ENCODE peak calls at places on chromosome 4, in four cellular contexts. X, R, V and E are unnamed samples.
A peak's percentile ranks its signal among the peaks of the same experiment; 100 is the strongest.

GRCh38 chr4:55175779-55176231 is 50.4 kb upstream of the KDR start:
- DNase-seq in X (no peak), R (no peak), V (no peak), E (no peak)

GRCh38 chr4:21862917-21863316 is 85.7 kb downstream of the KCNIP4 start:
- DNase-seq in X (no peak), R (no peak), V (no peak), E (no peak)

GRCh38 chr4:168220893-168221292 is 97.7 kb downstream of the DDX60 start:
- DNase-seq in X (no peak), R (no peak), V (no peak), E (no peak)

GRCh38 chr4:52657630-52658501 is 1.2 kb downstream of the USP46 start:
- DNase-seq in X (peak; percentile 45), R (no peak), V (peak; percentile 48), E (no peak)

GRCh38 chr4:10534820-10535219 is 77.6 kb upstream of the ZNF518B start:
- DNase-seq in X (no peak), R (no peak), V (no peak), E (no peak)

GRCh38 chr4:44157611-44158277 is 290.9 kb downstream of the KCTD8 start:
- DNase-seq in X (no peak), R (no peak), V (no peak), E (no peak)

GRCh38 chr4:126247409-126247808 is 932.7 kb downstream of the FAT4 start:
- DNase-seq in X (no peak), R (no peak), V (no peak), E (no peak)

GRCh38 chr4:78764498-78764961 is 11.6 kb upstream of the BMP2K start:
- DNase-seq in X (no peak), R (no peak), V (no peak), E (no peak)

GRCh38 chr4:154738426-154738825 is 5.4 kb upstream of the LRAT start:
- DNase-seq in X (no peak), R (no peak), V (no peak), E (no peak)

GRCh38 chr4:41832961-41833360 is 84.4 kb upstream of the PHOX2B start:
- DNase-seq in X (no peak), R (no peak), V (no peak), E (no peak)

GRCh38 chr4:179164642-179165338 is 1722.6 kb upstream of the AGA start:
- DNase-seq in X (no peak), R (no peak), V (no peak), E (no peak)

GRCh38 chr4:36206012-36206411 is 38.3 kb downstream of the ARAP2 start:
- DNase-seq in X (peak; percentile 3), R (no peak), V (no peak), E (no peak)

GRCh38 chr4:88828846-88829245 is 131.2 kb upstream of the NAP1L5 start:
- DNase-seq in X (no peak), R (no peak), V (no peak), E (no peak)

GRCh38 chr4:6125103-6125651 is 75.2 kb downstream of the JAKMIP1 start:
- DNase-seq in X (no peak), R (no peak), V (no peak), E (no peak)

GRCh38 chr4:14428125-14428524 is 574.2 kb upstream of the CPEB2 start:
- DNase-seq in X (no peak), R (no peak), V (no peak), E (no peak)

GRCh38 chr4:25448379-25449109 is 71.5 kb downstream of the ANAPC4 start:
- DNase-seq in X (no peak), R (no peak), V (no peak), E (no peak)

DNA sequence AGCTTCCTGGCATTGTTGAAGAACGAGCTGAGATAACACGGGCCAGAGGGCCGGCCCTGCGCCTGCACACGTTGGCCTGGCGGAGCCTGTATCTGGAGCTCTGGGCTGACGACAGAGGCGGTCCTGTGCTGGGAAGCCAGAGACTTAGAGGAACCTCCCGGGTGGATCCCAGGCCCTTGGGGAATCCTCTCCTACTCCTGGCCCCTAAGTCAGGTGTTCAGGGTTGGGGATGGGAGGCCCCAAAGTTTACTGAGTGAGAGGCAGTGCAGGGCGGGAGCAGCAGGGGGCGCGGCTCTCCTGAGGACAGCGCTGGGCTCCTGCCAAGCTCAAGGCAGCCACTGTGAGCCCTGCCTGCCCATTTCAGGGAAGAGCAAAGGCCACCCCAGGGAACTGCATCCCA is 2.5 kb upstream of the HTRA3 start:
- DNase-seq in X (peak; percentile 73), R (peak; percentile 68), V (peak; percentile 88), E (no peak)
- H3K4me1 ChIP-seq in X (peaks cover 29% of the 10 kb centered on the region), R (no peaks in the 10 kb centered on the region), V (peaks cover 18% of the 10 kb centered on the region), E (no peaks in the 10 kb centered on the region)

DNA sequence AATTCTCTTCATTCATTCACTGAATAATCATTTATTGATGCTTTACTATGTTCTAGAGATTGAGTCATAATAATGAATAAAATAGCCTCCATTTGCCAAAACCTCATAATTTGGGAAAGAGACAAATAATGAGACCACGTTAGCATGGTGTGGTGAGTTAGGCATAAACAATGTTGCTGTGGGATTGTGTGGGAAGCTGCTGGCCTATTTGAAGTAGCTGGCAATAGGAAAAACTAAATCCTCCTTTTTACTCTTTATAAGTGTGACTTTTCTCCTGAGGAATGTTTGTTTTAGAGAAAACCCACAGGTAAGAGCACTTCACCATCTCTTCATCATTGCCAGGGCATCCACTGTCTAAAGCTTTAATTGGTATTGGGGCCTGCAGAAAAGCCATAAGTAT is 95.3 kb downstream of the AREG start:
- DNase-seq in X (no peak), R (no peak), V (no peak), E (no peak)
- H3K4me3 ChIP-seq in X (no peak overlapping the region), R (no peak overlapping the region), V (no peak overlapping the region), E (no peak overlapping the region)

DNA sequence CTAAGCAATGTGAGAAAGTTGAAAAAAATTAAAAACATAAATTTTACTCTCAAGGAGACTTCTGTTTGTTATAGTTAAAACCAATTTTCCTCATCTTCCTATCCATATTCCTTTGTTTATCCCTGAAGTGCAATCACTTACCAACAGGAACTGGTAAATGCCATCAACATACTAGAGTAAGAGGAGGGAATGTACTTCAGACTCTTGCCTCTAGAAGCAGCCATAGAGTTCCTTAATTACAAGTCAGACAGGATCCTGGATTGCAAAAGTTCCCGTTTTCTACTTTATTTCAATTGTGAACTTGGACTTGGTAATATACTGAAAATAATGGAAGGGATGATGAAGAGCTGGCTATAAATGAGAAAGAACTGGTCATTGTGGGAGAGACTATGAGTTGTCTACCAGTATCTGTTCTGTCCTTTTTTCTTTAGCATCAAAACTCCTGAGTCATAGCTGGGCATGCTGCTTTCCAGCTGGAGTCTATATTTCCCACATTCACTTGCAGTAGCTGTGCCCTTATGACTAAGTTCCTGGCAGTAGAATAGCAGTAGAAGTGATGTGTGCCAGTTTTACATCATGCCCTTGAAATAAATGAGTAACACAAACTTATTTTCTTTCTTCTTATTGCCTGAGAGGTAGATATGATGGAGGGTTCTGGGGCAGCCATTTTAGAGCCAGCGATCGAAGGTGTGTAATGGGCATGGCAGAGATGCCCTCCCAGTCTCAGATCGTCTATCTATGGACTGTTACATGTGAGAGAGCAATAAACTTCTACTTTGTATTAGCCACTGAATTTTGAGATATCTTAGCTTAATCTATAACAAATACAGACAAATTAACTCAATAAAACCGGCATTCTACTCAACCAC is 26.8 kb upstream of the SPARCL1 start:
- DNase-seq in X (no peak), R (no peak), V (no peak), E (no peak)
- H3K27ac ChIP-seq in X (no peak overlapping the region), R (no peak overlapping the region), V (no peak overlapping the region), E (no peak overlapping the region)

DNA sequence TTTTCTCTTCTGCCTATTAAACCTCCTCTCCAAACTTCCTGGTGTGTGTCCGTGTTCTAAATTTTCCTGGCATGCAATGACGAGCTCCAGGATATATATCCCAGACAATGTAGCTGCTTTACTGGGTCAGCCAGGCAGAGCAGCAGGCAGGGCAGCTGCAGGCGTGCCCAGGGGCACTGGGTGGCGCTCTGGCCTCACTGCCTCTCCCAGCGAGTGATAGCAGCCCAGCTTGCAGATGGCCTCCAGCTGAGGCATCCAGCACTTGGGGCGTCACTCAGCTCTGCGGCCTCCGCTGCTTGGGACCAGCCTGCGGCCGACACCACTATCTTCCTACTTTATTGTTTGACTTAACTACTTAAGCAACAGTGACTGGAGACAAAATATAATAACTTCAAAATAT is 23.0 kb upstream of the UBA6 start:
- DNase-seq in X (peak; percentile 22), R (no peak), V (no peak), E (no peak)
- H3K4me1 ChIP-seq in X (no peaks in the 10 kb centered on the region), R (no peaks in the 10 kb centered on the region), V (no peaks in the 10 kb centered on the region), E (no peaks in the 10 kb centered on the region)

GRCh38 chr4:76197001-76197743 is 16.5 kb downstream of the SCARB2 start:
- DNase-seq in X (no peak), R (no peak), V (no peak), E (no peak)
- H3K4me3 ChIP-seq in X (no peak overlapping the region), R (no peak overlapping the region), V (no peak overlapping the region), E (no peak overlapping the region)

GRCh38 chr4:150080875-150081274 is 2.6 kb downstream of the DCLK2 start:
- DNase-seq in X (no peak), R (no peak), V (no peak), E (no peak)
- H3K27ac ChIP-seq in X (peak overlapping the region; percentile 50), R (no peak overlapping the region), V (no peak overlapping the region), E (no peak overlapping the region)

GRCh38 chr4:99943904-99944437 is 2.4 kb downstream of the DNAJB14 start:
- DNase-seq in X (no peak), R (no peak), V (no peak), E (no peak)
- H3K4me1 ChIP-seq in X (peaks cover 22% of the 10 kb centered on the region), R (peaks cover 17% of the 10 kb centered on the region), V (peaks cover 3% of the 10 kb centered on the region), E (peaks cover 34% of the 10 kb centered on the region)

GRCh38 chr4:185066179-185066578 is 47.9 kb downstream of the HELT start:
- DNase-seq in X (no peak), R (no peak), V (no peak), E (no peak)
- H3K4me3 ChIP-seq in X (no peak overlapping the region), R (no peak overlapping the region), V (no peak overlapping the region), E (no peak overlapping the region)

DNA sequence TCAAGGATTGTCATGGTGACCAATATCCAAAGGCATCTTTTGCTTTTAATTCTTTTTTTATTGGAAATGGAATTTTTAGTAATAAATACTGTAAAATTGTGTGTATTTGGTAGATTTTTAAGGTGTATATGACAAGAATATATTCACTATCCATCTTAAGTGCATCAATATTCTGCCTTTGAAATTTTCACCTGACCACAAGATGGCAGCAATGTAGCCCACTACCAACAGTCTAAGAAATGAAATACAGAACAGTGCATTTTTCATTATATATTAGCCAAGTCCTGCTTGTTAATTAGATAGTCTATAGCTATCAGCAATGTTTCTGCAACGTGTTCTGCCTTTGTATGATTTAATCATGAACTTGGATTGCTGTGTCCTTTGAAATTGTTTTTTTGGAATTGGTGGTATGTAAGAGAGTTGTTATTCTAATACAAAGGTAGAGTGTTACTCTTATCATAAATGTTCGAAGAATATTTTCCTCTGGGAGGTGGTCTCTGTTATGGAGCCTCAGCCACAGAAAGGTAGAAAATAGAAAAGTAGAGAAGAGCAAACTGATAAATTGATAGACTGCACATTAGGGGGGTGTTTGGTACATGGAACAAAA is 38.2 kb downstream of the HPGDS start:
- DNase-seq in X (peak; percentile 29), R (no peak), V (no peak), E (no peak)
- H3K27ac ChIP-seq in X (no peak overlapping the region), R (no peak overlapping the region), V (no peak overlapping the region), E (no peak overlapping the region)